ENCODE peak calls at places on chromosomes 5 and 9, in nine cellular contexts. One of them, this sample, is unnamed.

GRCh38 chr5:143409972-143410371 is 6.5 kb upstream of the NR3C1 start:
- DNase-seq in Kasumi-1: no peak
- DNase-seq in activated CD8-positive, alpha-beta memory T cell treated with anti-CD3 and anti-CD28 coated beads, Interleukin-2, amount 10 ng/mL, durations not matched to agents 7 days and 5 days: no peak
- DNase-seq in hypothalamus: no peak
- DNase-seq in retinal pigment epithelial cell: no peak
- DNase-seq in NCI-H460: no peak
- DNase-seq in iPS-NIHi11: no peak
- DNase-seq in activated CD4-positive, alpha-beta T cell treated with anti-CD3 and anti-CD28 coated beads for 24 hours: no peak
- DNase-seq in omental fat pad: no peak
- DNase-seq in this sample: no peak

GRCh38 chr5:37838152-37838932 is 1.5 kb downstream of the GDNF start:
- DNase-seq in Kasumi-1: no peak
- DNase-seq in activated CD8-positive, alpha-beta memory T cell treated with anti-CD3 and anti-CD28 coated beads, Interleukin-2, amount 10 ng/mL, durations not matched to agents 7 days and 5 days: no peak
- DNase-seq in hypothalamus: no peak
- DNase-seq in retinal pigment epithelial cell: no peak
- DNase-seq in NCI-H460: peak; percentile 30
- DNase-seq in iPS-NIHi11: peak; percentile 29
- DNase-seq in activated CD4-positive, alpha-beta T cell treated with anti-CD3 and anti-CD28 coated beads for 24 hours: no peak
- DNase-seq in omental fat pad: no peak
- DNase-seq in this sample: no peak

GRCh38 chr9:91903126-91903911 is 46.7 kb downstream of the ROR2 start:
- DNase-seq in Kasumi-1: peak; percentile 25
- DNase-seq in activated CD8-positive, alpha-beta memory T cell treated with anti-CD3 and anti-CD28 coated beads, Interleukin-2, amount 10 ng/mL, durations not matched to agents 7 days and 5 days: no peak
- DNase-seq in hypothalamus: no peak
- DNase-seq in retinal pigment epithelial cell: no peak
- DNase-seq in NCI-H460: no peak
- DNase-seq in iPS-NIHi11: no peak
- DNase-seq in activated CD4-positive, alpha-beta T cell treated with anti-CD3 and anti-CD28 coated beads for 24 hours: no peak
- DNase-seq in omental fat pad: no peak
- DNase-seq in this sample: no peak

GRCh38 chr9:35826071-35826701 is 2.3 kb downstream of the FAM221B start:
- DNase-seq in Kasumi-1: peak; percentile 83
- DNase-seq in activated CD8-positive, alpha-beta memory T cell treated with anti-CD3 and anti-CD28 coated beads, Interleukin-2, amount 10 ng/mL, durations not matched to agents 7 days and 5 days: peak; percentile 53
- DNase-seq in hypothalamus: no peak
- DNase-seq in retinal pigment epithelial cell: no peak
- DNase-seq in NCI-H460: peak; percentile 36
- DNase-seq in iPS-NIHi11: peak; percentile 41
- DNase-seq in activated CD4-positive, alpha-beta T cell treated with anti-CD3 and anti-CD28 coated beads for 24 hours: no peak
- DNase-seq in omental fat pad: no peak
- DNase-seq in this sample: no peak

GRCh38 chr9:38382141-38382540 is 10.4 kb upstream of the ALDH1B1 start:
- DNase-seq in Kasumi-1: no peak
- DNase-seq in activated CD8-positive, alpha-beta memory T cell treated with anti-CD3 and anti-CD28 coated beads, Interleukin-2, amount 10 ng/mL, durations not matched to agents 7 days and 5 days: no peak
- DNase-seq in hypothalamus: no peak
- DNase-seq in retinal pigment epithelial cell: no peak
- DNase-seq in NCI-H460: no peak
- DNase-seq in iPS-NIHi11: no peak
- DNase-seq in activated CD4-positive, alpha-beta T cell treated with anti-CD3 and anti-CD28 coated beads for 24 hours: no peak
- DNase-seq in omental fat pad: no peak
- DNase-seq in this sample: no peak

GRCh38 chr9:36764364-36765076 is 191.8 kb downstream of the MELK start:
- DNase-seq in Kasumi-1: no peak
- DNase-seq in activated CD8-positive, alpha-beta memory T cell treated with anti-CD3 and anti-CD28 coated beads, Interleukin-2, amount 10 ng/mL, durations not matched to agents 7 days and 5 days: no peak
- DNase-seq in hypothalamus: no peak
- DNase-seq in retinal pigment epithelial cell: no peak
- DNase-seq in NCI-H460: no peak
- DNase-seq in iPS-NIHi11: no peak
- DNase-seq in activated CD4-positive, alpha-beta T cell treated with anti-CD3 and anti-CD28 coated beads for 24 hours: no peak
- DNase-seq in omental fat pad: no peak
- DNase-seq in this sample: no peak

GRCh38 chr9:14316574-14317304 is 2.8 kb upstream of the NFIB start:
- DNase-seq in Kasumi-1: no peak
- DNase-seq in activated CD8-positive, alpha-beta memory T cell treated with anti-CD3 and anti-CD28 coated beads, Interleukin-2, amount 10 ng/mL, durations not matched to agents 7 days and 5 days: no peak
- DNase-seq in hypothalamus: no peak
- DNase-seq in retinal pigment epithelial cell: no peak
- DNase-seq in NCI-H460: no peak
- DNase-seq in iPS-NIHi11: no peak
- DNase-seq in activated CD4-positive, alpha-beta T cell treated with anti-CD3 and anti-CD28 coated beads for 24 hours: no peak
- DNase-seq in omental fat pad: no peak
- DNase-seq in this sample: no peak

GRCh38 chr9:98995059-98995665 is 51.5 kb downstream of the COL15A1 start:
- DNase-seq in Kasumi-1: no peak
- DNase-seq in activated CD8-positive, alpha-beta memory T cell treated with anti-CD3 and anti-CD28 coated beads, Interleukin-2, amount 10 ng/mL, durations not matched to agents 7 days and 5 days: no peak
- DNase-seq in hypothalamus: no peak
- DNase-seq in retinal pigment epithelial cell: no peak
- DNase-seq in NCI-H460: no peak
- DNase-seq in iPS-NIHi11: no peak
- DNase-seq in activated CD4-positive, alpha-beta T cell treated with anti-CD3 and anti-CD28 coated beads for 24 hours: no peak
- DNase-seq in omental fat pad: no peak
- DNase-seq in this sample: no peak

GRCh38 chr5:111960466-111961215 is 203.6 kb upstream of the NREP start:
- DNase-seq in Kasumi-1: no peak
- DNase-seq in activated CD8-positive, alpha-beta memory T cell treated with anti-CD3 and anti-CD28 coated beads, Interleukin-2, amount 10 ng/mL, durations not matched to agents 7 days and 5 days: no peak
- DNase-seq in hypothalamus: no peak
- DNase-seq in retinal pigment epithelial cell: no peak
- DNase-seq in NCI-H460: no peak
- DNase-seq in iPS-NIHi11: no peak
- DNase-seq in activated CD4-positive, alpha-beta T cell treated with anti-CD3 and anti-CD28 coated beads for 24 hours: no peak
- DNase-seq in omental fat pad: no peak
- DNase-seq in this sample: no peak

GRCh38 chr5:1659100-1660036 is 135.6 kb upstream of the LPCAT1 start:
- DNase-seq in Kasumi-1: no peak
- DNase-seq in activated CD8-positive, alpha-beta memory T cell treated with anti-CD3 and anti-CD28 coated beads, Interleukin-2, amount 10 ng/mL, durations not matched to agents 7 days and 5 days: peak; percentile 25
- DNase-seq in hypothalamus: no peak
- DNase-seq in retinal pigment epithelial cell: no peak
- DNase-seq in NCI-H460: no peak
- DNase-seq in iPS-NIHi11: no peak
- DNase-seq in activated CD4-positive, alpha-beta T cell treated with anti-CD3 and anti-CD28 coated beads for 24 hours: no peak
- DNase-seq in omental fat pad: no peak
- DNase-seq in this sample: peak; percentile 65

GRCh38 chr9:119968837-119969707 is 599.8 kb upstream of the BRINP1 start:
- DNase-seq in Kasumi-1: peak; percentile 57
- DNase-seq in activated CD8-positive, alpha-beta memory T cell treated with anti-CD3 and anti-CD28 coated beads, Interleukin-2, amount 10 ng/mL, durations not matched to agents 7 days and 5 days: peak; percentile 59
- DNase-seq in hypothalamus: peak; percentile 3
- DNase-seq in retinal pigment epithelial cell: no peak
- DNase-seq in NCI-H460: peak; percentile 71
- DNase-seq in iPS-NIHi11: peak; percentile 85
- DNase-seq in activated CD4-positive, alpha-beta T cell treated with anti-CD3 and anti-CD28 coated beads for 24 hours: no peak
- DNase-seq in omental fat pad: peak; percentile 55
- DNase-seq in this sample: peak; percentile 87

GRCh38 chr5:157371655-157372471 is 88.2 kb upstream of the NIPAL4 start:
- DNase-seq in Kasumi-1: no peak
- DNase-seq in activated CD8-positive, alpha-beta memory T cell treated with anti-CD3 and anti-CD28 coated beads, Interleukin-2, amount 10 ng/mL, durations not matched to agents 7 days and 5 days: no peak
- DNase-seq in hypothalamus: no peak
- DNase-seq in retinal pigment epithelial cell: no peak
- DNase-seq in NCI-H460: no peak
- DNase-seq in iPS-NIHi11: no peak
- DNase-seq in activated CD4-positive, alpha-beta T cell treated with anti-CD3 and anti-CD28 coated beads for 24 hours: no peak
- DNase-seq in omental fat pad: no peak
- DNase-seq in this sample: no peak

GRCh38 chr9:130144703-130145102 is 27.5 kb upstream of the NCS1 start:
- DNase-seq in Kasumi-1: no peak
- DNase-seq in activated CD8-positive, alpha-beta memory T cell treated with anti-CD3 and anti-CD28 coated beads, Interleukin-2, amount 10 ng/mL, durations not matched to agents 7 days and 5 days: no peak
- DNase-seq in hypothalamus: no peak
- DNase-seq in retinal pigment epithelial cell: no peak
- DNase-seq in NCI-H460: no peak
- DNase-seq in iPS-NIHi11: no peak
- DNase-seq in activated CD4-positive, alpha-beta T cell treated with anti-CD3 and anti-CD28 coated beads for 24 hours: no peak
- DNase-seq in omental fat pad: no peak
- DNase-seq in this sample: no peak

GRCh38 chr9:2125909-2126308 is 110.8 kb downstream of the SMARCA2 start:
- DNase-seq in Kasumi-1: no peak
- DNase-seq in activated CD8-positive, alpha-beta memory T cell treated with anti-CD3 and anti-CD28 coated beads, Interleukin-2, amount 10 ng/mL, durations not matched to agents 7 days and 5 days: no peak
- DNase-seq in hypothalamus: no peak
- DNase-seq in retinal pigment epithelial cell: no peak
- DNase-seq in NCI-H460: no peak
- DNase-seq in iPS-NIHi11: no peak
- DNase-seq in activated CD4-positive, alpha-beta T cell treated with anti-CD3 and anti-CD28 coated beads for 24 hours: no peak
- DNase-seq in omental fat pad: no peak
- DNase-seq in this sample: no peak

GRCh38 chr5:159052282-159053011 is 47.3 kb downstream of the EBF1 start:
- DNase-seq in Kasumi-1: no peak
- DNase-seq in activated CD8-positive, alpha-beta memory T cell treated with anti-CD3 and anti-CD28 coated beads, Interleukin-2, amount 10 ng/mL, durations not matched to agents 7 days and 5 days: no peak
- DNase-seq in hypothalamus: no peak
- DNase-seq in retinal pigment epithelial cell: no peak
- DNase-seq in NCI-H460: no peak
- DNase-seq in iPS-NIHi11: no peak
- DNase-seq in activated CD4-positive, alpha-beta T cell treated with anti-CD3 and anti-CD28 coated beads for 24 hours: no peak
- DNase-seq in omental fat pad: no peak
- DNase-seq in this sample: no peak

GRCh38 chr5:154868702-154869101 is 10.3 kb downstream of the CNOT8 start:
- DNase-seq in Kasumi-1: peak; percentile 12
- DNase-seq in activated CD8-positive, alpha-beta memory T cell treated with anti-CD3 and anti-CD28 coated beads, Interleukin-2, amount 10 ng/mL, durations not matched to agents 7 days and 5 days: no peak
- DNase-seq in hypothalamus: no peak
- DNase-seq in retinal pigment epithelial cell: no peak
- DNase-seq in NCI-H460: no peak
- DNase-seq in iPS-NIHi11: peak; percentile 48
- DNase-seq in activated CD4-positive, alpha-beta T cell treated with anti-CD3 and anti-CD28 coated beads for 24 hours: no peak
- DNase-seq in omental fat pad: no peak
- DNase-seq in this sample: no peak

GRCh38 chr9:63859475-63860215 is 1425.4 kb downstream of the FOXD4L5 start:
- DNase-seq in Kasumi-1: no peak
- DNase-seq in activated CD8-positive, alpha-beta memory T cell treated with anti-CD3 and anti-CD28 coated beads, Interleukin-2, amount 10 ng/mL, durations not matched to agents 7 days and 5 days: peak; percentile 43
- DNase-seq in hypothalamus: no peak
- DNase-seq in retinal pigment epithelial cell: no peak
- DNase-seq in NCI-H460: no peak
- DNase-seq in iPS-NIHi11: peak; percentile 4
- DNase-seq in activated CD4-positive, alpha-beta T cell treated with anti-CD3 and anti-CD28 coated beads for 24 hours: peak; percentile 21
- DNase-seq in omental fat pad: no peak
- DNase-seq in this sample: no peak

GRCh38 chr5:74392698-74393431 is 247.7 kb downstream of the ENC1 start:
- DNase-seq in Kasumi-1: no peak
- DNase-seq in activated CD8-positive, alpha-beta memory T cell treated with anti-CD3 and anti-CD28 coated beads, Interleukin-2, amount 10 ng/mL, durations not matched to agents 7 days and 5 days: no peak
- DNase-seq in hypothalamus: no peak
- DNase-seq in retinal pigment epithelial cell: no peak
- DNase-seq in NCI-H460: no peak
- DNase-seq in iPS-NIHi11: no peak
- DNase-seq in activated CD4-positive, alpha-beta T cell treated with anti-CD3 and anti-CD28 coated beads for 24 hours: no peak
- DNase-seq in omental fat pad: no peak
- DNase-seq in this sample: no peak

GRCh38 chr9:70579686-70580085 is 165.2 kb upstream of the KLF9 start:
- DNase-seq in Kasumi-1: no peak
- DNase-seq in activated CD8-positive, alpha-beta memory T cell treated with anti-CD3 and anti-CD28 coated beads, Interleukin-2, amount 10 ng/mL, durations not matched to agents 7 days and 5 days: no peak
- DNase-seq in hypothalamus: no peak
- DNase-seq in retinal pigment epithelial cell: no peak
- DNase-seq in NCI-H460: no peak
- DNase-seq in iPS-NIHi11: no peak
- DNase-seq in activated CD4-positive, alpha-beta T cell treated with anti-CD3 and anti-CD28 coated beads for 24 hours: no peak
- DNase-seq in omental fat pad: no peak
- DNase-seq in this sample: no peak

GRCh38 chr5:9423611-9424010 is 122.3 kb downstream of the SEMA5A start:
- DNase-seq in Kasumi-1: no peak
- DNase-seq in activated CD8-positive, alpha-beta memory T cell treated with anti-CD3 and anti-CD28 coated beads, Interleukin-2, amount 10 ng/mL, durations not matched to agents 7 days and 5 days: no peak
- DNase-seq in hypothalamus: no peak
- DNase-seq in retinal pigment epithelial cell: no peak
- DNase-seq in NCI-H460: no peak
- DNase-seq in iPS-NIHi11: no peak
- DNase-seq in activated CD4-positive, alpha-beta T cell treated with anti-CD3 and anti-CD28 coated beads for 24 hours: no peak
- DNase-seq in omental fat pad: no peak
- DNase-seq in this sample: no peak

GRCh38 chr5:1386274-1386717 is 41.4 kb upstream of the CLPTM1L start:
- DNase-seq in Kasumi-1: no peak
- DNase-seq in activated CD8-positive, alpha-beta memory T cell treated with anti-CD3 and anti-CD28 coated beads, Interleukin-2, amount 10 ng/mL, durations not matched to agents 7 days and 5 days: peak; percentile 83
- DNase-seq in hypothalamus: peak; percentile 55
- DNase-seq in retinal pigment epithelial cell: no peak
- DNase-seq in NCI-H460: no peak
- DNase-seq in iPS-NIHi11: peak; percentile 85
- DNase-seq in activated CD4-positive, alpha-beta T cell treated with anti-CD3 and anti-CD28 coated beads for 24 hours: peak; percentile 31
- DNase-seq in omental fat pad: no peak
- DNase-seq in this sample: peak; percentile 90

GRCh38 chr5:154771383-154771901 is 16.3 kb downstream of the LARP1 start:
- DNase-seq in Kasumi-1: no peak
- DNase-seq in activated CD8-positive, alpha-beta memory T cell treated with anti-CD3 and anti-CD28 coated beads, Interleukin-2, amount 10 ng/mL, durations not matched to agents 7 days and 5 days: no peak
- DNase-seq in hypothalamus: no peak
- DNase-seq in retinal pigment epithelial cell: peak; percentile 71
- DNase-seq in NCI-H460: no peak
- DNase-seq in iPS-NIHi11: no peak
- DNase-seq in activated CD4-positive, alpha-beta T cell treated with anti-CD3 and anti-CD28 coated beads for 24 hours: no peak
- DNase-seq in omental fat pad: no peak
- DNase-seq in this sample: no peak

GRCh38 chr9:88959727-88960469 is 31.4 kb upstream of the S1PR3 start:
- DNase-seq in Kasumi-1: no peak
- DNase-seq in activated CD8-positive, alpha-beta memory T cell treated with anti-CD3 and anti-CD28 coated beads, Interleukin-2, amount 10 ng/mL, durations not matched to agents 7 days and 5 days: no peak
- DNase-seq in hypothalamus: no peak
- DNase-seq in retinal pigment epithelial cell: no peak
- DNase-seq in NCI-H460: no peak
- DNase-seq in iPS-NIHi11: no peak
- DNase-seq in activated CD4-positive, alpha-beta T cell treated with anti-CD3 and anti-CD28 coated beads for 24 hours: no peak
- DNase-seq in omental fat pad: no peak
- DNase-seq in this sample: no peak

GRCh38 chr5:177147239-177147638 is 13.7 kb downstream of the NSD1 start:
- DNase-seq in Kasumi-1: no peak
- DNase-seq in activated CD8-positive, alpha-beta memory T cell treated with anti-CD3 and anti-CD28 coated beads, Interleukin-2, amount 10 ng/mL, durations not matched to agents 7 days and 5 days: no peak
- DNase-seq in hypothalamus: no peak
- DNase-seq in retinal pigment epithelial cell: no peak
- DNase-seq in NCI-H460: no peak
- DNase-seq in iPS-NIHi11: no peak
- DNase-seq in activated CD4-positive, alpha-beta T cell treated with anti-CD3 and anti-CD28 coated beads for 24 hours: no peak
- DNase-seq in omental fat pad: no peak
- DNase-seq in this sample: no peak

GRCh38 chr5:150625164-150625535 is 15.3 kb upstream of the SYNPO start:
- DNase-seq in Kasumi-1: no peak
- DNase-seq in activated CD8-positive, alpha-beta memory T cell treated with anti-CD3 and anti-CD28 coated beads, Interleukin-2, amount 10 ng/mL, durations not matched to agents 7 days and 5 days: no peak
- DNase-seq in hypothalamus: no peak
- DNase-seq in retinal pigment epithelial cell: no peak
- DNase-seq in NCI-H460: no peak
- DNase-seq in iPS-NIHi11: no peak
- DNase-seq in activated CD4-positive, alpha-beta T cell treated with anti-CD3 and anti-CD28 coated beads for 24 hours: no peak
- DNase-seq in omental fat pad: no peak
- DNase-seq in this sample: no peak

GRCh38 chr5:15004506-15004905 is 132.9 kb upstream of the ANKH start:
- DNase-seq in Kasumi-1: no peak
- DNase-seq in activated CD8-positive, alpha-beta memory T cell treated with anti-CD3 and anti-CD28 coated beads, Interleukin-2, amount 10 ng/mL, durations not matched to agents 7 days and 5 days: no peak
- DNase-seq in hypothalamus: no peak
- DNase-seq in retinal pigment epithelial cell: no peak
- DNase-seq in NCI-H460: no peak
- DNase-seq in iPS-NIHi11: no peak
- DNase-seq in activated CD4-positive, alpha-beta T cell treated with anti-CD3 and anti-CD28 coated beads for 24 hours: no peak
- DNase-seq in omental fat pad: no peak
- DNase-seq in this sample: no peak

GRCh38 chr9:14768561-14769234 is 46.2 kb upstream of the CER1 start:
- DNase-seq in Kasumi-1: no peak
- DNase-seq in activated CD8-positive, alpha-beta memory T cell treated with anti-CD3 and anti-CD28 coated beads, Interleukin-2, amount 10 ng/mL, durations not matched to agents 7 days and 5 days: no peak
- DNase-seq in hypothalamus: no peak
- DNase-seq in retinal pigment epithelial cell: no peak
- DNase-seq in NCI-H460: peak; percentile 46
- DNase-seq in iPS-NIHi11: peak; percentile 61
- DNase-seq in activated CD4-positive, alpha-beta T cell treated with anti-CD3 and anti-CD28 coated beads for 24 hours: no peak
- DNase-seq in omental fat pad: no peak
- DNase-seq in this sample: no peak

GRCh38 chr5:140311011-140311467 is 8.1 kb upstream of the PFDN1 start:
- DNase-seq in Kasumi-1: no peak
- DNase-seq in activated CD8-positive, alpha-beta memory T cell treated with anti-CD3 and anti-CD28 coated beads, Interleukin-2, amount 10 ng/mL, durations not matched to agents 7 days and 5 days: no peak
- DNase-seq in hypothalamus: no peak
- DNase-seq in retinal pigment epithelial cell: peak; percentile 76
- DNase-seq in NCI-H460: no peak
- DNase-seq in iPS-NIHi11: no peak
- DNase-seq in activated CD4-positive, alpha-beta T cell treated with anti-CD3 and anti-CD28 coated beads for 24 hours: no peak
- DNase-seq in omental fat pad: no peak
- DNase-seq in this sample: no peak

GRCh38 chr5:80116465-80116864 is 81.3 kb downstream of the THBS4 start:
- DNase-seq in Kasumi-1: no peak
- DNase-seq in activated CD8-positive, alpha-beta memory T cell treated with anti-CD3 and anti-CD28 coated beads, Interleukin-2, amount 10 ng/mL, durations not matched to agents 7 days and 5 days: no peak
- DNase-seq in hypothalamus: no peak
- DNase-seq in retinal pigment epithelial cell: no peak
- DNase-seq in NCI-H460: no peak
- DNase-seq in iPS-NIHi11: no peak
- DNase-seq in activated CD4-positive, alpha-beta T cell treated with anti-CD3 and anti-CD28 coated beads for 24 hours: no peak
- DNase-seq in omental fat pad: no peak
- DNase-seq in this sample: no peak